ENCODE peak calls at places on chromosome 6, in ten cellular contexts. L is testis, K is AG04449, Z is neural progenitor cell, J is fibroblast of pulmonary artery, G is A549, M is lung, P is RWPE2, A is choroid plexus epithelial cell, T is GM06990. E is an unnamed sample.
A peak's percentile ranks its signal among the peaks of the same experiment; 100 is the strongest.

GRCh38 chr6:56685994-56686393 is 43.3 kb upstream of the DST start:
- DNase-seq in L (no peak), K (no peak), Z (no peak), J (no peak), G (no peak), M (no peak), P (no peak), A (no peak), T (no peak), E (no peak)

GRCh38 chr6:107116328-107116892 is 1.1 kb upstream of the BEND3 start:
- DNase-seq in L (peak; percentile 42), K (no peak), Z (peak; percentile 67), J (no peak), G (no peak), M (peak; percentile 34), P (no peak), A (peak; percentile 53), T (no peak), E (no peak)

GRCh38 chr6:51350308-51350904 is 531.7 kb downstream of the TFAP2B start:
- DNase-seq in L (no peak), K (no peak), Z (no peak), J (no peak), G (no peak), M (no peak), P (no peak), A (peak; percentile 42), T (no peak), E (peak; percentile 13)

GRCh38 chr6:7542065-7542877 is 800 bp downstream of the DSP start:
- DNase-seq in L (peak; percentile 22), K (no peak), Z (peak; percentile 80), J (no peak), G (peak; percentile 21), M (no peak), P (no peak), A (peak; percentile 2), T (peak; percentile 29), E (no peak)

GRCh38 chr6:120493483-120493882 is 840.8 kb downstream of the TBC1D32 start:
- DNase-seq in L (no peak), K (no peak), Z (no peak), J (no peak), G (no peak), M (no peak), P (no peak), A (no peak), T (no peak), E (no peak)

GRCh38 chr6:24897186-24897585 is 38.6 kb downstream of the RIPOR2 start:
- DNase-seq in L (no peak), K (no peak), Z (no peak), J (no peak), G (no peak), M (no peak), P (no peak), A (no peak), T (no peak), E (no peak)

GRCh38 chr6:52376763-52377162 is 14.8 kb downstream of the PAQR8 start:
- DNase-seq in L (peak; percentile 72), K (no peak), Z (no peak), J (no peak), G (no peak), M (no peak), P (no peak), A (no peak), T (no peak), E (no peak)

GRCh38 chr6:161455848-161456247 is 182.0 kb upstream of the AGPAT4 start:
- DNase-seq in L (no peak), K (no peak), Z (no peak), J (no peak), G (no peak), M (no peak), P (no peak), A (no peak), T (no peak), E (no peak)

GRCh38 chr6:168009331-168009730 is 11.9 kb downstream of the KIF25 start:
- DNase-seq in L (no peak), K (no peak), Z (no peak), J (peak; percentile 24), G (no peak), M (no peak), P (no peak), A (peak; percentile 31), T (no peak), E (peak; percentile 70)

GRCh38 chr6:16324622-16325225 is 86.3 kb downstream of the GMPR start:
- DNase-seq in L (no peak), K (no peak), Z (no peak), J (no peak), G (no peak), M (no peak), P (no peak), A (peak; percentile 64), T (no peak), E (no peak)

GRCh38 chr6:27617700-27618689 is 145.1 kb upstream of the ZNF184 start:
- DNase-seq in L (no peak), K (no peak), Z (peak; percentile 60), J (peak; percentile 62), G (peak; percentile 59), M (no peak), P (no peak), A (peak; percentile 60), T (no peak), E (peak; percentile 24)

GRCh38 chr6:14584450-14584849 is 466.9 kb downstream of the CD83 start:
- DNase-seq in L (peak; percentile 30), K (no peak), Z (no peak), J (peak; percentile 8), G (peak; percentile 3), M (no peak), P (no peak), A (peak; percentile 39), T (no peak), E (peak; percentile 6)

GRCh38 chr6:134678436-134678889 is 271.4 kb downstream of the ALDH8A1 start:
- DNase-seq in L (peak; percentile 75), K (no peak), Z (no peak), J (peak; percentile 95), G (no peak), M (no peak), P (no peak), A (peak; percentile 86), T (no peak), E (no peak)

GRCh38 chr6:130625825-130626500 is 201.2 kb upstream of the SMLR1 start:
- DNase-seq in L (no peak), K (no peak), Z (no peak), J (peak; percentile 17), G (no peak), M (no peak), P (no peak), A (peak; percentile 57), T (peak; percentile 50), E (peak; percentile 87)

GRCh38 chr6:3281669-3282460 is 23.1 kb downstream of the PSMG4 start:
- DNase-seq in L (no peak), K (peak; percentile 37), Z (peak; percentile 51), J (peak; percentile 92), G (peak; percentile 21), M (no peak), P (peak; percentile 83), A (peak; percentile 90), T (no peak), E (peak; percentile 91)

GRCh38 chr6:68639211-68639610 is 4.1 kb downstream of the ADGRB3 start:
- DNase-seq in L (no peak), K (no peak), Z (peak; percentile 27), J (no peak), G (no peak), M (no peak), P (no peak), A (no peak), T (no peak), E (no peak)

GRCh38 chr6:68636710-68637470 is 1.8 kb downstream of the ADGRB3 start:
- DNase-seq in L (no peak), K (no peak), Z (no peak), J (no peak), G (no peak), M (no peak), P (no peak), A (no peak), T (no peak), E (no peak)

GRCh38 chr6:68637782-68638181 is 2.7 kb downstream of the ADGRB3 start:
- DNase-seq in L (no peak), K (no peak), Z (no peak), J (no peak), G (no peak), M (no peak), P (no peak), A (no peak), T (no peak), E (no peak)

GRCh38 chr6:68639826-68640505 is 4.9 kb downstream of the ADGRB3 start:
- DNase-seq in L (no peak), K (no peak), Z (no peak), J (peak; percentile 42), G (no peak), M (no peak), P (no peak), A (no peak), T (no peak), E (no peak)

GRCh38 chr6:68638225-68638900 is 3.3 kb downstream of the ADGRB3 start:
- DNase-seq in L (peak; percentile 64), K (no peak), Z (peak; percentile 43), J (peak; percentile 77), G (peak; percentile 9), M (no peak), P (no peak), A (peak; percentile 74), T (no peak), E (peak; percentile 33)
- TF ChIP-seq CTCF in L (peak; percentile 89), K (peak; percentile 32), Z (peak; percentile 92), J (peak; percentile 67), G (peak; percentile 61), M (no peak), P (peak; percentile 86), A (peak; percentile 79), T (peak; percentile 71), E (peak; percentile 66)

GRCh38 chr6:11710968-11711643 is 67.5 kb downstream of the ADTRP start:
- DNase-seq in L (no peak), K (no peak), Z (no peak), J (no peak), G (no peak), M (no peak), P (no peak), A (no peak), T (no peak), E (no peak)
- H3K4me3 ChIP-seq in L (no peak overlapping the region), K (no peak overlapping the region), Z (no peak overlapping the region), J (no peak overlapping the region), G (no peak overlapping the region), M (no peak overlapping the region), P (no peak overlapping the region), A (no peak overlapping the region), T (peak overlapping the region; percentile 8), E (no peak overlapping the region)

GRCh38 chr6:351011-351866 is 40.3 kb upstream of the IRF4 start:
- DNase-seq in L (no peak), K (no peak), Z (no peak), J (no peak), G (no peak), M (no peak), P (no peak), A (no peak), T (no peak), E (no peak)
- TF ChIP-seq CTCF in L (no peak), K (no peak), Z (no peak), J (no peak), G (no peak), M (no peak), P (no peak), A (no peak), T (no peak), E (no peak)

DNA sequence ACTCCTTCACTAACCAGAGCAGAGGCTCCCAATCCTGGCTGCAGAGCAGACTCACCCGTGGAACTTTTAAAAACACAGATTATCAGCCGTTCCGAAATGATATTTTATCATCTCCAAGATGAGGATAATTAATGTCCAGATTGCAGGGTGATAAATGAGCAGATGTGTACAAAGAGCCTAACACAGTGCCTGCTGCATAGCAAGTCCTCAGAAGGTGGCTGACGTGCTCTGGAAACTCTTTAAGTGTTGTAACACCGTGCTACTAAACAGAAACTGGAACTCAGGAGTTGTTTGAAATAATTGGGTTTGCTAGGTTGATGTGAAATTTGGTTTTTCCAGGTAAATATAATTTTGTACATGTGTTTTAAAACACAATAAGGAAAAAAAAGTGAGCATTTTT is 118.0 kb downstream of the ARMC2 start:
- DNase-seq in L (no peak), K (no peak), Z (no peak), J (no peak), G (no peak), M (no peak), P (no peak), A (no peak), T (no peak), E (no peak)
- H3K4me3 ChIP-seq in L (no peak overlapping the region), K (no peak overlapping the region), Z (no peak overlapping the region), J (no peak overlapping the region), G (no peak overlapping the region), M (no peak overlapping the region), P (no peak overlapping the region), A (no peak overlapping the region), T (no peak overlapping the region), E (no peak overlapping the region)

E was measured in AG10803.